ENCODE peak calls at places on chromosomes 7 and 10, in five cellular contexts. D is RWPE1; Z is NCI-H82; J is stimulated activated CD8-positive, alpha-beta memory T cell treated with anti-CD3 and anti-CD28 coated beads, Interleukin-15, amount 100 ng/mL, for 24 hours; F is bronchial epithelial cell. H is an unnamed sample.

GRCh38 chr7:74190259-74190658 is 16.1 kb downstream of the EIF4H start:
- DNase-seq in D (no peak), Z (no peak), J (no peak), F (no peak), H (no peak)

GRCh38 chr7:36289833-36290661 is 99.6 kb upstream of the ANLN start:
- DNase-seq in D (no peak), Z (no peak), J (no peak), F (peak), H (peak)

GRCh38 chr7:16345979-16346958 is 75.1 kb downstream of the CRPPA start:
- DNase-seq in D (peak), Z (no peak), J (no peak), F (peak), H (peak)

GRCh38 chr7:142961595-142961972 is 579 bp downstream of the KEL start:
- DNase-seq in D (no peak), Z (no peak), J (no peak), F (no peak), H (no peak)

GRCh38 chr7:79452495-79453265 is 787 bp downstream of the MAGI2 start:
- DNase-seq in D (peak), Z (peak), J (no peak), F (no peak), H (no peak)

GRCh38 chr7:121530251-121531174 is 134.4 kb upstream of the FAM3C start:
- DNase-seq in D (peak), Z (no peak), J (peak), F (peak), H (peak)

GRCh38 chr7:16067695-16068094 is 353.6 kb downstream of the CRPPA start:
- DNase-seq in D (no peak), Z (peak), J (no peak), F (no peak), H (no peak)

GRCh38 chr10:93652857-93653256 is 40.5 kb downstream of the PDE6C start:
- DNase-seq in D (peak), Z (no peak), J (no peak), F (peak), H (no peak)

GRCh38 chr10:91551856-91552255 is 81.0 kb downstream of the PPP1R3C start:
- DNase-seq in D (no peak), Z (peak), J (no peak), F (peak), H (peak)

GRCh38 chr7:107922891-107923290 is 31.9 kb downstream of the DLD start:
- DNase-seq in D (no peak), Z (no peak), J (no peak), F (no peak), H (no peak)

GRCh38 chr10:34089294-34089693 is 725.8 kb downstream of the PARD3 start:
- DNase-seq in D (no peak), Z (no peak), J (no peak), F (no peak), H (no peak)

GRCh38 chr7:50544992-50545391 is 20.2 kb downstream of the DDC start:
- DNase-seq in D (no peak), Z (no peak), J (no peak), F (no peak), H (no peak)

GRCh38 chr7:46071076-46071475 is 150.0 kb upstream of the IGFBP3 start:
- DNase-seq in D (no peak), Z (no peak), J (no peak), F (peak), H (no peak)

H was measured in NB4.